ENCODE peak calls at places on chromosome 5, in ten cellular contexts. U is ovary, D is AG10803, M is mammary epithelial cell, G is tibial nerve, E is colonic mucosa, P is HepG2, S is MM.1S, L is AG09309, K is Caco-2. A is an unnamed sample.

GRCh38 chr5:168047669-168048111 is 243.8 kb upstream of the WWC1 start:
- DNase-seq in D (no peak), G (no peak), L (no peak), S (no peak), P (no peak), K (no peak), U (no peak), M (no peak), E (no peak), A (no peak)

GRCh38 chr5:133354323-133355161 is 257.8 kb downstream of the FSTL4 start:
- DNase-seq in E (no peak), S (no peak), P (no peak), L (no peak), K (no peak), G (no peak), M (no peak), U (no peak), D (no peak), A (no peak)

GRCh38 chr5:6435356-6435755 is 13.3 kb upstream of the UBE2QL1 start:
- DNase-seq in G (no peak), P (peak), S (peak), M (no peak), L (no peak), E (no peak), K (peak), U (no peak), D (no peak), A (peak)

GRCh38 chr5:153559926-153560325 is 69.5 kb downstream of the GRIA1 start:
- DNase-seq in U (no peak), D (peak), S (no peak), K (no peak), G (no peak), M (no peak), E (no peak), L (no peak), P (no peak), A (no peak)

GRCh38 chr5:89417990-89418820 is 535.2 kb upstream of the MEF2C start:
- DNase-seq in P (no peak), S (no peak), M (no peak), U (no peak), D (no peak), G (no peak), L (no peak), E (no peak), K (no peak), A (no peak)

GRCh38 chr5:179699640-179700298 is 1.0 kb downstream of the CANX start:
- DNase-seq in P (peak), D (peak), S (peak), U (no peak), L (no peak), G (peak), E (peak), M (peak), K (peak), A (peak)

GRCh38 chr5:115377468-115378217 is 81.2 kb upstream of the CCDC112 start:
- DNase-seq in G (no peak), S (peak), U (no peak), P (no peak), E (no peak), K (no peak), D (peak), L (peak), M (peak), A (peak)

GRCh38 chr5:157912621-157913325 is 53.8 kb upstream of the CLINT1 start:
- DNase-seq in G (no peak), D (no peak), P (no peak), M (peak), U (no peak), L (no peak), E (peak), K (peak), S (peak), A (peak)

GRCh38 chr5:169344629-169345028 is 43.7 kb upstream of the SLIT3 start:
- DNase-seq in K (no peak), M (no peak), P (no peak), U (no peak), G (no peak), L (peak), E (no peak), S (no peak), D (peak), A (no peak)

GRCh38 chr5:74465724-74466123 is 174.8 kb downstream of the ENC1 start:
- DNase-seq in M (no peak), S (peak), G (no peak), L (no peak), D (no peak), P (no peak), E (no peak), U (no peak), K (no peak), A (peak)

GRCh38 chr5:150562832-150563231 is 54.9 kb downstream of the NDST1 start:
- DNase-seq in K (peak), S (peak), E (peak), P (peak), M (peak), L (no peak), D (peak), G (peak), U (no peak), A (peak)

GRCh38 chr5:150180241-150181027 is 9.4 kb upstream of the SLC6A7 start:
- DNase-seq in L (no peak), U (peak), E (peak), G (peak), M (no peak), P (no peak), D (peak), S (no peak), K (no peak), A (no peak)

GRCh38 chr5:141951341-141951781 is 6.6 kb downstream of the PCDH12 start:
- DNase-seq in P (no peak), E (no peak), G (no peak), U (no peak), M (no peak), D (no peak), K (peak), L (no peak), S (no peak), A (peak)

GRCh38 chr5:172345886-172346285 is 62.3 kb upstream of the UBTD2 start:
- DNase-seq in K (peak), S (no peak), U (no peak), G (no peak), D (no peak), E (no peak), P (no peak), L (no peak), M (no peak), A (no peak)

GRCh38 chr5:173798127-173798810 is 89.9 kb upstream of the CPEB4 start:
- DNase-seq in S (no peak), K (no peak), D (no peak), P (no peak), L (no peak), E (no peak), M (no peak), G (no peak), U (no peak), A (no peak)
- H3K4me3 ChIP-seq in S (no peak), K (no peak), D (no peak), P (no peak), L (no peak), E (no peak), M (no peak), G (no peak), U (no peak), A (no peak)

GRCh38 chr5:42912184-42912766 is 100.6 kb upstream of the SELENOP start:
- DNase-seq in M (peak), P (peak), L (peak), G (peak), K (peak), D (peak), U (no peak), S (peak), E (no peak), A (peak)
- TF ChIP-seq CTCF in M (peak), P (peak), L (peak), G (peak), K (peak), D (peak), U (no peak), S (peak), E (no peak), A (peak)

DNA sequence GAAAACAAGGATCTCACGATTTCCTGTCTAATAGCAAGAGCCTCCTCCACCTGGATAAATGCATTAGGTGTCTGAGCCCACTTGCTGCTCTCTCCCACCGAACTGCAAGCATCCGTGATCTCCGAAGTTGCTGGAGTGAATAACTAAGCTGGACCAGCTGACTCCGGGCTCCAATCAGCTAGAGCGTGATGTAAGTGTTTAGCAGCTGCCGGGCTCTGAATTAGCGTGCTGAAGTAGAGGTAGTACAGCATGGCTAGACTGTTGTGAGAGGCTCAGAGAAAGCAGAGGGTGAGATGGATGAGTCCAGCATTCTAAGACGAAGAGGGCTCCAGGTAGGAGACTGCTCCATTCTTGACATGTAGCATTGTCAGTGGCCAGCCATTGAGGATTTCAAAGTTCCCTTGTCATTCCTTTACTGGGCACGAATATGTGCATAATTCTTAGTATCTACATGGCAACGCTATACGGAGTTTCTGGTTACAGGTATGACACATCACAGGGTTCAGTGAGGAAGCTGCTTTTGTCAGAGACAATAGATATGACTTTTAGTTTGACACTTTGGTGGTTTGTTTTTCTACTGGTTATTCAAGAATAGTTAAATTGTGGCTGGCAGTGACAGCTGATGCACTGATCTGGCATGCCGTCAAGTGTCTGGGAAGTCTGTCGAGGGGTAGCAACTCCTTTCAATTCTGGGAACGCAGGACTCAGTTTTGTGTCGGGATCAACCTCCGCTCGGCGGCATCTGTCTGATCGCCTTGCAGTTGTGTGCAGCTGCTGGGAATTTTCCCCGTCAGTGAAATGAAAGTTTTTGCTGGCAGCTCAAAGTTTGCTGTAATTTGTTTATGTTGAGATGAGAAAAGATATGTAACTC is 232.6 kb downstream of the MAST4 start:
- DNase-seq in P (peak), L (no peak), K (peak), S (peak), M (peak), D (peak), E (peak), U (peak), G (peak), A (no peak)
- H3K4me3 ChIP-seq in P (no peak), L (peak), K (peak), S (peak), M (peak), D (peak), E (peak), U (peak), G (peak), A (no peak)

DNA sequence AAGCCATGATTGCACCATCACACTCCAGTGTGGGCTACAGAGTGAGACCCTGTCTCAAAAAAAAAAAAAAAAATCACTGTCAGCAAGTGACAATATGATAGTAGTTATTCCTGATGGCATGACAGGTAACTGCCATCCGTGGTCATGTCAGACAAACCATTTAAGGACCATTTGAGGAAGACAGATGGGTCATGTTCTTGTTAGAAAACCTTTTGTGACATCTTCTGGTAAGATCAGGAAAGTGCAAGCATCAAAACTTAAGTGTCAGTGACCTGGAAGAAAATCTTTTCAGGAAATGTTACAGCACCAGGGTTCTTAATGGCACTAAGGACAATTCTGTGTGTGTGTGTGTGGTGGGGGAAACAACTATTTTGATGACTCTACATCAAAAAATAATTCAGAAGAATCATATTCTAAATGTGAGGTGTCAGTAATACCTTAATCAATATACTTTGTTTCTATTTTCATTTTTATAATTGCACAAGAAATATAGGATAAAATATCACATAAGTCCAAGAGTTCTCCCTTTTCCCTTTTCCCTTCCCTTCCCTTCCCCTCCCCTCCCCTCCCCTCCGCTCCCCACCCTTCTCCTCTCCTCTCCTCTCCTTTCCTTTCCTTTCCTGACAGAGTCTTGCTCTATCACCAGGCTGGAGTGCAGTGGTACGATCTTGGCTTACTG is 17.8 kb downstream of the SLC38A9 start:
- DNase-seq in D (peak), U (no peak), E (no peak), G (no peak), S (peak), M (peak), K (peak), P (peak), L (no peak), A (peak)
- TF ChIP-seq CTCF in D (peak), U (no peak), E (peak), G (peak), S (peak), M (peak), K (peak), P (peak), L (peak), A (peak)

DNA sequence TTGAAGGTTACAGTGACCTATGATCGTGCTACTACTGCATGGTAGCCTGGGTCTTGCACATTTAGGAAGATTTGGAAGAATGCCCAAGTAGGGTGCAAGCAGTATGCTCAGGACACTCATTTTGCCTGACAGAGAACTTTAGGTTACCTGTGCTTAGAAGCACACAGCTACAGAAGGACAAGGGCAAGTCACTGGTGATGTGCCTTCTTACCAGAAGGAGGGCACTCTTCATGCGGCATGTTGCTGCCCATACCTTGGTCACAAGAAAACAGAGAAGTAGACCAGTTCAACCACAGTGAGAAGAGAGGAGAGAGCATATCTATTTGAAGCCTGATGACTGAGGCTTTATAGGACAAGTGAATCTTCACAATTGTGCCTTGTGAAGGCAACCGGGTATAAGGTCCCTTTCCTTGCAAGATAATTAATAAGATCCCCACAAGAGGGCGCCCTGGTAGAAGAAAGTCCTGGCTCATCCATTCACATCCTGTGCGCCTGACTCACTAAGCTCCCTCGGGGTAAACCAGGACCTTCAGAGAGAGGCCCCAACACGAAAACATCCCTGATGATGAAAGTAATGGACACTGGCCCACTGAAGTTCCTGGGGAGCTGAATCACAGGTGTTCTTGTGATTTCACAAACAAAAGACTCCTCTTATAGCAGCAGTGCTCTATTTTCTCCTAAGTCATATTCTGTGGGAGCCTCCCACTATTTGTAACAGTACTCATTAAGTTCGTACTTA is 38.1 kb upstream of the STARD4 start:
- DNase-seq in P (peak), D (peak), M (peak), U (peak), K (peak), G (peak), E (peak), L (peak), S (peak), A (peak)
- H3K4me3 ChIP-seq in P (no peak), D (no peak), M (no peak), U (no peak), K (no peak), G (no peak), E (no peak), L (no peak), S (no peak), A (no peak)

GRCh38 chr5:41371741-41372140 is 138.7 kb downstream of the PLCXD3 start:
- DNase-seq in E (no peak), S (no peak), G (no peak), K (no peak), M (peak), P (no peak), D (peak), U (no peak), L (peak), A (no peak)
- TF ChIP-seq CTCF in E (no peak), S (no peak), G (no peak), K (no peak), M (no peak), P (no peak), D (no peak), U (no peak), L (no peak), A (no peak)

GRCh38 chr5:145855842-145856267 is 17.0 kb downstream of the GRXCR2 start:
- DNase-seq in U (no peak), L (no peak), G (no peak), M (peak), E (no peak), K (no peak), P (peak), D (peak), S (no peak), A (no peak)
- H3K4me3 ChIP-seq in U (peak), L (no peak), G (peak), M (no peak), E (no peak), K (no peak), P (peak), D (no peak), S (no peak), A (no peak)

DNA sequence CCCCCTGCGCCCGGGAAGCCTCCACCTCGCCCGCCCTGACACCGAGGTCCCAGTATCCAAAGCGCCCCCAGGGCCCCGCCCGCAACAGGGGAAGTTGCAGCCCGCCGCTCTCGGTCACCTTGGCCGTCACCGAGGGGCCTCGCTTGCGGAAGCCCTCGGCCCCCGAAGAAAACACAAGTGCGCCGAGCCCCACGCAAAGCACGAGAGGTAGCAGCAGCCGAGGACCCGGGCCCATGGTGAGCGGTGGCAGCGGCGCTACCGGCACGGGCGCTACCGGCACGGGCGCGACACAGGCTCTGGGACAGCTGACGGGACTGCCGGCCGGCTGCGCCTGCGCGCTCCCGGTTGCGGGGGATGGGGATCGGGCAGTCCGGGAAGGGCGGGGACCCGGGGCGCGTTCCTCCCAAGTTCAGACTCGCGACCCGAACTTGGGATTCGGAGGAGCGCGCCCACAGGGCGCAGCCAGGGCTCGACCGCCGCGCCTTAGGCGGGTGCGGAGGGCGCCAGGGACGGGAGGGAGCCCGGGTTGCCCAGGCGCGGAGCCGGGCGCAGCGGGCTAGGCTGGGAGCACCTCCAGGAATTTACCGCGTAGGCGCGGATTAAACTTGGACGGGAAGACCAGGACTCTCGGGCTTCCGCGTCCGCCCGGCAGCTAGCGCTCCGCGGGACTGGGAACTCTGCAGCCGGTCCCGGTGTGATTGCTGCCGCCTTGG is at the start of gene PPIC:
- DNase-seq in S (peak), U (peak), D (peak), E (peak), L (peak), K (peak), M (peak), G (peak), P (peak), A (peak)
- TF ChIP-seq CTCF in S (no peak), U (no peak), D (no peak), E (no peak), L (no peak), K (no peak), M (no peak), G (no peak), P (no peak), A (no peak)

GRCh38 chr5:16742938-16743337 is 126.1 kb upstream of the RETREG1 start:
- DNase-seq in E (no peak), U (no peak), M (no peak), P (peak), K (no peak), D (no peak), S (no peak), L (no peak), G (no peak), A (no peak)

GRCh38 chr5:16741007-16741406 is 124.2 kb upstream of the RETREG1 start:
- DNase-seq in D (peak), E (no peak), U (no peak), K (no peak), S (no peak), M (peak), G (no peak), L (no peak), P (peak), A (no peak)

GRCh38 chr5:16740046-16740445 is 123.2 kb upstream of the RETREG1 start:
- DNase-seq in E (no peak), M (no peak), L (no peak), S (no peak), P (no peak), G (no peak), U (no peak), D (no peak), K (no peak), A (no peak)

GRCh38 chr5:16737620-16738364 is 121.0 kb upstream of the RETREG1 start:
- DNase-seq in M (no peak), E (peak), D (no peak), L (no peak), S (no peak), U (no peak), K (no peak), P (peak), G (no peak), A (no peak)

GRCh38 chr5:16740476-16740875 is 123.7 kb upstream of the RETREG1 start:
- DNase-seq in D (no peak), L (no peak), U (no peak), P (no peak), G (no peak), S (no peak), M (no peak), K (no peak), E (no peak), A (no peak)
- H3K4me3 ChIP-seq in D (no peak), L (no peak), U (no peak), P (no peak), G (peak), S (no peak), M (no peak), K (no peak), E (no peak), A (no peak)

DNA sequence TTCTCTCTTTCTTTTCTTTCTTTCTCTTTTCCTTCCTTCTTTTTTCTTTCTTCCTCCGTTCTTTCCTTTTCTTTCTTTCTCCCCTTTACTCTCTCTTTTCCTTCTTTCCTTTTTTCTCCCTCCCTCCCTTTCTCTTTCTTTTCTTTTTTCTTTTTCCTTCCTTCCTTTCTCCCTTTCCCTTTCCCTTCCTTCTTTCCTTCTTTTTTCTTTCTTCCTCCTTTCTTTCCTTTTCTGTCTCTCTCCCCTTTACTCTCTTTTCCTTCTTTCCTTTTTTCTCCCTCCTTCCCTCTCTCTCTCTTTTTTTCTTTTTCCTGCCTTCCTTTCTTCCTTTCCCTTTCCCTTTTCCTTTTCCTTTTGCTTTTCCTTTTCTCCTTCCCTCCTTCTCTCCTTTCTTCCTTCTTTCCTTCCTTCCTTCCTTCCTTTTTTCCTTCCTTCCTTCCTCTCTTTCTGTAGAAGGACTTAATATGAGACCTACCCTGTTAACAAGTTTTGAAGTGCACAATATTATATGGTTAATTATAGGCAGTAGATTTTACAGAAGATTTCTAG is 142.7 kb upstream of the CD180 start:
- DNase-seq in G (no peak), K (no peak), P (no peak), S (no peak), L (no peak), E (no peak), D (no peak), U (no peak), M (no peak), A (no peak)
- TF ChIP-seq CTCF in G (no peak), K (no peak), P (no peak), S (no peak), L (no peak), E (no peak), D (no peak), U (no peak), M (no peak), A (no peak)